ENCODE peak calls at places on chromosomes 4 and X, in nine cellular contexts. Q is sciatic nerve; F is H4; D is NCI-H446; Y is activated CD4-positive, alpha-beta T cell treated with anti-CD3 and anti-CD28 coated beads, Interleukin-2, amount 10 ng/mL, durations not matched to agents 7 days and 5 days; X is T-helper 2 cell; S is iPS-NIHi11; P is GM12865; N is substantia nigra. I is an unnamed sample.

GRCh38 chr4:136713140-136713539 is 819.2 kb downstream of the PCDH18 start:
- DNase-seq in Q (no peak), N (peak), S (no peak), D (no peak), Y (no peak), F (peak), X (no peak), P (peak), I (no peak)

GRCh38 chr4:32249040-32249439 is 1528.9 kb downstream of the PCDH7 start:
- DNase-seq in N (no peak), D (no peak), P (no peak), F (no peak), Q (no peak), S (no peak), Y (no peak), X (no peak), I (no peak)

GRCh38 chrX:47420264-47420663 is 49.9 kb downstream of the ZNF157 start:
- DNase-seq in Y (no peak), F (no peak), X (no peak), N (no peak), Q (no peak), D (no peak), P (no peak), S (no peak), I (no peak)

GRCh38 chr4:148563684-148564083 is 121.5 kb upstream of the NR3C2 start:
- DNase-seq in X (no peak), F (peak), Y (no peak), P (no peak), S (no peak), N (no peak), Q (no peak), D (no peak), I (no peak)

GRCh38 chr4:99165978-99166377 is 21.9 kb upstream of the ADH4 start:
- DNase-seq in S (no peak), X (no peak), Q (no peak), P (no peak), Y (no peak), N (no peak), F (no peak), D (no peak), I (no peak)

GRCh38 chr4:123786955-123787354 is 390.4 kb downstream of the SPRY1 start:
- DNase-seq in S (no peak), X (no peak), N (no peak), P (peak), Q (peak), F (peak), D (no peak), Y (no peak), I (no peak)

GRCh38 chrX:1321689-1322088 is 14.9 kb upstream of the IL3RA start:
- DNase-seq in S (no peak), N (no peak), X (no peak), P (no peak), Y (no peak), Q (no peak), D (no peak), F (no peak), I (no peak)

GRCh38 chrX:40273356-40274050 is 175.7 kb upstream of the BCOR start:
- DNase-seq in F (no peak), X (no peak), Y (no peak), N (peak), Q (peak), P (no peak), S (no peak), D (no peak), I (no peak)

GRCh38 chr4:169305651-169306050 is 34.9 kb upstream of the SH3RF1 start:
- DNase-seq in D (no peak), Q (no peak), F (no peak), N (no peak), S (no peak), X (no peak), Y (no peak), P (no peak), I (no peak)

GRCh38 chrX:14832151-14832550 is 40.7 kb downstream of the FANCB start:
- DNase-seq in Q (no peak), N (no peak), S (no peak), X (no peak), Y (no peak), F (peak), D (no peak), P (no peak), I (no peak)

GRCh38 chr4:823761-824460 is 2.0 kb downstream of the CPLX1 start:
- DNase-seq in Y (no peak), S (peak), X (no peak), D (no peak), N (peak), F (no peak), P (no peak), Q (no peak), I (no peak)

GRCh38 chrX:140507982-140508305 is 3.1 kb upstream of the SOX3 start:
- DNase-seq in Y (no peak), P (no peak), S (peak), X (no peak), Q (no peak), D (no peak), F (no peak), N (no peak), I (no peak)

GRCh38 chr4:172826866-172827265 is 341.7 kb upstream of the GALNT7 start:
- DNase-seq in F (no peak), X (no peak), S (no peak), Y (no peak), N (no peak), Q (no peak), D (no peak), P (no peak), I (no peak)

GRCh38 chr4:118224239-118224829 is 128.5 kb downstream of the PRSS12 start:
- DNase-seq in D (peak), S (peak), Y (peak), F (peak), Q (no peak), P (peak), X (no peak), N (peak), I (no peak)

GRCh38 chrX:10017866-10018265 is 50.7 kb downstream of the CLDN34 start:
- DNase-seq in N (no peak), X (no peak), D (no peak), Y (no peak), F (peak), S (no peak), Q (peak), P (no peak), I (no peak)

GRCh38 chr4:6804082-6804752 is 21.7 kb downstream of the KIAA0232 start:
- DNase-seq in S (no peak), P (no peak), X (no peak), N (no peak), D (no peak), F (no peak), Y (no peak), Q (no peak), I (no peak)

GRCh38 chr4:16253127-16253960 is 27.1 kb upstream of the TAPT1 start:
- DNase-seq in S (no peak), N (no peak), D (no peak), P (no peak), Y (no peak), F (peak), X (no peak), Q (no peak), I (no peak)

GRCh38 chr4:108738307-108738706 is 24.5 kb downstream of the ETNPPL start:
- DNase-seq in F (no peak), Q (no peak), X (no peak), D (no peak), P (no peak), S (no peak), Y (no peak), N (no peak), I (no peak)

GRCh38 chr4:30718021-30718888 is 1.9 kb upstream of the PCDH7 start:
- DNase-seq in Q (no peak), Y (no peak), F (peak), S (peak), X (no peak), N (peak), P (no peak), D (peak), I (no peak)

GRCh38 chrX:150155396-150156048 is 207.6 kb upstream of the MAMLD1 start:
- DNase-seq in P (no peak), F (peak), Y (no peak), D (no peak), N (no peak), X (no peak), S (no peak), Q (no peak), I (no peak)

GRCh38 chrX:41238543-41238942 is 95.4 kb upstream of the DDX3X start:
- DNase-seq in Q (no peak), N (no peak), P (peak), Y (no peak), X (no peak), F (no peak), S (no peak), D (no peak), I (no peak)

GRCh38 chr4:92121099-92121498 is 182.7 kb upstream of the GRID2 start:
- DNase-seq in F (peak), D (peak), Y (no peak), N (peak), S (no peak), P (no peak), X (no peak), Q (no peak), I (no peak)

GRCh38 chr4:91958651-91959050 is 345.1 kb upstream of the GRID2 start:
- DNase-seq in P (no peak), S (peak), X (no peak), F (no peak), Q (no peak), Y (no peak), D (peak), N (no peak), I (no peak)

GRCh38 chrX:18075603-18076002 is 145.1 kb downstream of the BEND2 start:
- DNase-seq in Q (no peak), Y (no peak), F (no peak), N (no peak), D (no peak), P (no peak), S (no peak), X (no peak), I (no peak)

GRCh38 chrX:69028761-69029120 is 136.5 kb downstream of the PJA1 start:
- DNase-seq in N (no peak), Y (no peak), P (no peak), D (no peak), X (no peak), S (no peak), Q (no peak), F (no peak), I (no peak)

GRCh38 chrX:39409246-39409917 is 608.1 kb downstream of the MID1IP1 start:
- DNase-seq in X (no peak), P (no peak), F (peak), D (no peak), S (no peak), Q (no peak), N (no peak), Y (no peak), I (no peak)

GRCh38 chrX:53073115-53073581 is 9.0 kb upstream of the TSPYL2 start:
- DNase-seq in Q (no peak), S (no peak), P (no peak), X (no peak), F (no peak), D (no peak), Y (no peak), N (no peak), I (no peak)

GRCh38 chr4:55311792-55312490 is 34.1 kb upstream of the SRD5A3 start:
- DNase-seq in Y (no peak), Q (no peak), D (no peak), P (no peak), X (no peak), S (no peak), N (peak), F (no peak), I (no peak)

GRCh38 chr4:110106946-110107325 is 91.5 kb downstream of the ELOVL6 start:
- DNase-seq in X (no peak), Y (no peak), N (no peak), D (no peak), Q (no peak), P (peak), F (peak), S (no peak), I (no peak)

GRCh38 chr4:76339364-76339763 is 32.8 kb downstream of the STBD1 start:
- DNase-seq in P (no peak), N (no peak), Y (no peak), F (no peak), S (no peak), D (no peak), Q (no peak), X (no peak), I (no peak)

GRCh38 chr4:41373221-41373620 is 116.5 kb downstream of the UCHL1 start:
- DNase-seq in X (no peak), Q (no peak), P (no peak), N (no peak), D (no peak), S (no peak), F (no peak), Y (no peak), I (no peak)

GRCh38 chr4:142556048-142556447 is 290.1 kb downstream of the INPP4B start:
- DNase-seq in Q (no peak), S (no peak), D (no peak), X (no peak), F (no peak), N (no peak), Y (no peak), P (no peak), I (no peak)

GRCh38 chr4:124278477-124278876 is 434.1 kb downstream of the ANKRD50 start:
- DNase-seq in Y (no peak), F (peak), S (no peak), P (no peak), X (no peak), Q (no peak), N (no peak), D (no peak), I (no peak)

GRCh38 chr4:184355857-184356256 is 118.5 kb downstream of the IRF2 start:
- DNase-seq in D (no peak), P (no peak), X (no peak), S (no peak), F (no peak), Y (no peak), Q (no peak), N (no peak), I (no peak)

GRCh38 chr4:165810726-165811125 is 62.3 kb upstream of the TLL1 start:
- DNase-seq in Q (no peak), P (no peak), Y (no peak), F (no peak), X (no peak), N (no peak), D (no peak), S (no peak), I (no peak)